ENCODE peak calls at places on chromosomes 12 and 14, in ten cellular contexts. One of them, this sample, is unnamed.
A peak's percentile ranks its signal among the peaks of the same experiment; 100 is the strongest.

GRCh38 chr12:2672863-2673262 is 121.9 kb upstream of the FKBP4 start:
- DNase-seq in adrenal gland: no peak
- DNase-seq in AG09309: no peak
- DNase-seq in right atrium auricular region: no peak
- DNase-seq in DND-41: no peak
- DNase-seq in A549: no peak
- DNase-seq in gastrocnemius medialis: no peak
- DNase-seq in A673: no peak
- DNase-seq in left lung: no peak
- DNase-seq in bronchial epithelial cell: no peak
- DNase-seq in this sample: no peak

GRCh38 chr12:19507823-19508222 is 68.5 kb downstream of the AEBP2 start:
- DNase-seq in adrenal gland: no peak
- DNase-seq in right atrium auricular region: no peak
- DNase-seq in gastrocnemius medialis: no peak
- DNase-seq in A673: peak; percentile 44
- DNase-seq in A549: peak; percentile 17
- DNase-seq in DND-41: no peak
- DNase-seq in AG09309: no peak
- DNase-seq in bronchial epithelial cell: no peak
- DNase-seq in left lung: no peak
- DNase-seq in this sample: peak; percentile 2

GRCh38 chr14:22460461-22461195 is 128.4 kb downstream of the DAD1 start:
- DNase-seq in AG09309: no peak
- DNase-seq in bronchial epithelial cell: peak; percentile 20
- DNase-seq in left lung: no peak
- DNase-seq in A549: no peak
- DNase-seq in right atrium auricular region: no peak
- DNase-seq in gastrocnemius medialis: no peak
- DNase-seq in adrenal gland: no peak
- DNase-seq in DND-41: peak; percentile 70
- DNase-seq in A673: no peak
- DNase-seq in this sample: no peak

GRCh38 chr12:52390739-52391617 is 5.5 kb upstream of the KRT84 start:
- DNase-seq in A549: peak; percentile 58
- DNase-seq in left lung: no peak
- DNase-seq in bronchial epithelial cell: peak; percentile 47
- DNase-seq in A673: peak; percentile 25
- DNase-seq in gastrocnemius medialis: no peak
- DNase-seq in right atrium auricular region: no peak
- DNase-seq in adrenal gland: no peak
- DNase-seq in DND-41: peak; percentile 10
- DNase-seq in AG09309: no peak
- DNase-seq in this sample: no peak

GRCh38 chr14:101083564-101084435 is 180.3 kb upstream of the RTL1 start:
- DNase-seq in right atrium auricular region: peak; percentile 50
- DNase-seq in A549: peak; percentile 22
- DNase-seq in adrenal gland: no peak
- DNase-seq in DND-41: peak; percentile 13
- DNase-seq in A673: peak; percentile 42
- DNase-seq in left lung: peak; percentile 60
- DNase-seq in gastrocnemius medialis: no peak
- DNase-seq in bronchial epithelial cell: no peak
- DNase-seq in AG09309: no peak
- DNase-seq in this sample: no peak

GRCh38 chr12:111451649-111452129 is 46.0 kb downstream of the SH2B3 start:
- DNase-seq in AG09309: no peak
- DNase-seq in gastrocnemius medialis: no peak
- DNase-seq in right atrium auricular region: peak; percentile 57
- DNase-seq in A673: peak; percentile 82
- DNase-seq in A549: peak; percentile 56
- DNase-seq in DND-41: no peak
- DNase-seq in adrenal gland: no peak
- DNase-seq in bronchial epithelial cell: peak; percentile 49
- DNase-seq in left lung: no peak
- DNase-seq in this sample: no peak

GRCh38 chr12:112549031-112549430 is 130.3 kb downstream of the PTPN11 start:
- DNase-seq in A673: no peak
- DNase-seq in left lung: no peak
- DNase-seq in AG09309: no peak
- DNase-seq in bronchial epithelial cell: no peak
- DNase-seq in A549: no peak
- DNase-seq in adrenal gland: no peak
- DNase-seq in DND-41: no peak
- DNase-seq in gastrocnemius medialis: no peak
- DNase-seq in right atrium auricular region: no peak
- DNase-seq in this sample: no peak

GRCh38 chr14:99327050-99327449 is 55.1 kb upstream of the BCL11B start:
- DNase-seq in left lung: no peak
- DNase-seq in AG09309: no peak
- DNase-seq in A673: no peak
- DNase-seq in gastrocnemius medialis: no peak
- DNase-seq in bronchial epithelial cell: no peak
- DNase-seq in DND-41: no peak
- DNase-seq in A549: no peak
- DNase-seq in adrenal gland: no peak
- DNase-seq in right atrium auricular region: no peak
- DNase-seq in this sample: no peak

GRCh38 chr12:57614948-57615500 is 3.8 kb downstream of the ARHGEF25 start:
- DNase-seq in A673: no peak
- DNase-seq in AG09309: no peak
- DNase-seq in left lung: no peak
- DNase-seq in gastrocnemius medialis: no peak
- DNase-seq in A549: no peak
- DNase-seq in bronchial epithelial cell: no peak
- DNase-seq in right atrium auricular region: no peak
- DNase-seq in DND-41: no peak
- DNase-seq in adrenal gland: no peak
- DNase-seq in this sample: no peak

GRCh38 chr14:26841920-26842741 is 244.3 kb upstream of the NOVA1 start:
- DNase-seq in left lung: no peak
- DNase-seq in gastrocnemius medialis: peak; percentile 28
- DNase-seq in right atrium auricular region: peak; percentile 79
- DNase-seq in DND-41: no peak
- DNase-seq in AG09309: peak; percentile 41
- DNase-seq in A549: peak; percentile 96
- DNase-seq in adrenal gland: peak; percentile 57
- DNase-seq in A673: peak; percentile 42
- DNase-seq in bronchial epithelial cell: peak; percentile 98
- DNase-seq in this sample: peak; percentile 99

GRCh38 chr12:121513464-121514183 is 67.2 kb downstream of the KDM2B start:
- DNase-seq in bronchial epithelial cell: peak; percentile 16
- DNase-seq in right atrium auricular region: no peak
- DNase-seq in AG09309: no peak
- DNase-seq in A673: peak; percentile 44
- DNase-seq in left lung: no peak
- DNase-seq in gastrocnemius medialis: no peak
- DNase-seq in A549: peak; percentile 84
- DNase-seq in adrenal gland: peak; percentile 51
- DNase-seq in DND-41: peak; percentile 14
- DNase-seq in this sample: no peak

GRCh38 chr12:50102648-50103309 is 1.0 kb upstream of the GPD1 start:
- DNase-seq in A549: no peak
- DNase-seq in gastrocnemius medialis: no peak
- DNase-seq in DND-41: no peak
- DNase-seq in right atrium auricular region: no peak
- DNase-seq in AG09309: no peak
- DNase-seq in A673: no peak
- DNase-seq in bronchial epithelial cell: no peak
- DNase-seq in adrenal gland: no peak
- DNase-seq in left lung: no peak
- DNase-seq in this sample: no peak

GRCh38 chr12:131454418-131455217 is 256.3 kb upstream of the SFSWAP start:
- DNase-seq in AG09309: no peak
- DNase-seq in right atrium auricular region: no peak
- DNase-seq in A673: peak; percentile 75
- DNase-seq in bronchial epithelial cell: no peak
- DNase-seq in adrenal gland: no peak
- DNase-seq in A549: peak; percentile 84
- DNase-seq in gastrocnemius medialis: no peak
- DNase-seq in DND-41: peak; percentile 42
- DNase-seq in left lung: peak; percentile 79
- DNase-seq in this sample: no peak

DNA sequence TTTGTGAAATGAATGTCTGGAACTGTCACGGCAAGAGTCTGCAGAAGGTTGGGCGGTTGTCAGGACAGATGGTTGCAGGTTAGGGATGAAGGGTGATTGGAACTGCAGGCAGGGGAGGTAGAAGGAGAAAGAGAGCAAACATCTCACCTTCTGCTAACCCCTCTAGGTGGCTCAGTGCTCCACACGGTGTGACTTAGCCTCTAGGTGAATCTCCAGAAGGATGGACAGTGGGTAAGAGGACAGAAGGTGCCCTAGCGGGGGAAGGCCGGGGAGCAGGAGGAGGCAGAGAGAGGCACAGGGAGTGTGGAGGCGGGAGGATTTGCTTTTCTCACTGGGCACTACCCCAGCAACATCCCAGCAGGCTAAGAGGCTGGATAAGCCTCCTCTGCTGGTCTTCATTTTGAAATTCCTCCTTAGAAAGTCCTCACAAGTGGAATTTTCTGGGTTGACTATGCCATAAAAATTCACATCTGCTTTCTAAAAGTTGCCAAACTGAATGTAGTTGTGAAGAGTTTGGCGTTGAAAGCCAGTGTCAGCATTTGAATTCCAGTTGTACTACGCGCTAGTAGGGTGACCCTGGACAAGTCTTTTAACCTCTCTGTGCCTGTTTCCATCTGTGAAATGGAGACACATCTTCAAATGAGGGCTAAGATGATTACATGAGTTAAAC is 10.7 kb upstream of the GPR68 start:
- DNase-seq in adrenal gland: no peak
- DNase-seq in bronchial epithelial cell: no peak
- DNase-seq in A549: peak; percentile 14
- DNase-seq in DND-41: no peak
- DNase-seq in left lung: no peak
- DNase-seq in AG09309: no peak
- DNase-seq in A673: no peak
- DNase-seq in right atrium auricular region: no peak
- DNase-seq in gastrocnemius medialis: no peak
- DNase-seq in this sample: no peak
- TF ChIP-seq CTCF in adrenal gland: no peak
- TF ChIP-seq CTCF in bronchial epithelial cell: no peak
- TF ChIP-seq CTCF in A549: no peak
- TF ChIP-seq CTCF in DND-41: no peak
- TF ChIP-seq CTCF in left lung: no peak
- TF ChIP-seq CTCF in AG09309: no peak
- TF ChIP-seq CTCF in A673: no peak
- TF ChIP-seq CTCF in right atrium auricular region: no peak
- TF ChIP-seq CTCF in gastrocnemius medialis: no peak
- TF ChIP-seq CTCF in this sample: no peak

DNA sequence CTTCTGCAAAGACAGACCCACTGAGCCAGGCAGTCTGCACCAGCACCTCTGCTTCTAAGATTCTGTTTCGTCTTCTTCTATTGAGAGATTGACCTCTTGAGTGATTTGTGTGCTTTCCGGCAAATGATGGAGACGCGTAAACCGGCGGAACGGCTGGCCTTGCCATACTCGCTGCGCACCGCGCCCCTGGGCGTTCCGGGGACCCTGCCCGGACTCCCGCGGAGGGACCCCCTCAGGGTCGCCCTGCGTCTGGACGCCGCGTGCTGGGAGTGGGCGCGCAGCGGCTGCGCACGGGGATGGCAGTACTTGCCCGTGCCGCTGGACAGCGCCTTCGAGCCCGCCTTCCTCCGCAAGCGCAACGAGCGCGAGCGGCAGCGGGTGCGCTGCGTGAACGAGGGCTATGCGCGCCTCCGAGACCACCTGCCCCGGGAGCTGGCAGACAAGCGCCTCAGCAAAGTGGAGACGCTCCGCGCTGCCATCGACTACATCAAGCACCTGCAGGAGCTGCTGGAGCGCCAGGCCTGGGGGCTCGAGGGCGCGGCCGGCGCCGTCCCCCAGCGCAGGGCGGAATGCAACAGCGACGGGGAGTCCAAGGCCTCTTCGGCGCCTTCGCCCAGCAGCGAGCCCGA is 703 bp downstream of the ASCL4 start:
- DNase-seq in DND-41: no peak
- DNase-seq in AG09309: no peak
- DNase-seq in A549: no peak
- DNase-seq in left lung: peak; percentile 74
- DNase-seq in bronchial epithelial cell: no peak
- DNase-seq in right atrium auricular region: no peak
- DNase-seq in adrenal gland: no peak
- DNase-seq in A673: no peak
- DNase-seq in gastrocnemius medialis: no peak
- DNase-seq in this sample: no peak
- H3K4me3 ChIP-seq in DND-41: no peak overlapping the region
- H3K4me3 ChIP-seq in AG09309: no peak overlapping the region
- H3K4me3 ChIP-seq in A549: no peak overlapping the region
- H3K4me3 ChIP-seq in left lung: no peak overlapping the region
- H3K4me3 ChIP-seq in bronchial epithelial cell: no peak overlapping the region
- H3K4me3 ChIP-seq in right atrium auricular region: peak overlapping the region; percentile 27
- H3K4me3 ChIP-seq in adrenal gland: peak overlapping the region; percentile 34
- H3K4me3 ChIP-seq in A673: no peak overlapping the region
- H3K4me3 ChIP-seq in gastrocnemius medialis: peak overlapping the region; percentile 18
- H3K4me3 ChIP-seq in this sample: no peak overlapping the region

DNA sequence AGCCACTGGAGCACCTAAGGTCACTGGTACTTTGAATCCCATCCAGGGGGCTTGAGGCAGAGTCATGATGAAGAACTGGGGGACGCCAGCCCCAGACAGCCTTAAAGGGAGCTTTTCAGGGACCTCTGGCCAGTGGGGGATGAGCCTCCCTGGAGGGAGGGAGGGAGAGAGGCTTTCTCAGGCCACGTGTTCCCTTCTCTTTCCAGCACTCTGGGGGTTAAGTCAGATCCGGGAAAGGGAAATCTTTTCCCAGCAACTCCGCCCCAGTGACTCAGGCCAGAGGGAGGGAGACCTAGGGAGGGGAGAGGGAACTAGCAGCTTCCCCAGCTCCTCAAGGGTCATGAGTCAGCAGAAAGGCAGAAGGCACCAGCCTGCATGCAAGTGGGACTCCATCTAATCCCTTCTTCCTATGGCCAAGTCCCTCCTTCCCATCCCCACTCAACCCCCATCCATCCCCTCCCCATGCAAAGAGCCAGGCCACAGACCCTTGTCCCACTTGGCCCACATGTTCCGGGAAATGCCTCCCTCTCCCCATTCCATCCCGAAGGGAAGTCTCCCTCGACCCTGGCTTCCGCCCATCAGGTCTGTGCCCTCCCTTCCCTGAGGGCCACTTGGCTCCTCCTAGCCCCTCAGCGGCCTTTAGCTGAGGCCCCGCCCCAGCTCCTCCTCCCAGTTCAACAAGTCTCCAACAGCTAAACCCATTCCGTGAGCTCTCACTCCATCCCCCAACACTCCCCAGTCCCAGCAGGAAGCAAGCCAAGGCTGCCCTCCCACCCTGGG is 5.6 kb downstream of the TNFRSF1A start:
- DNase-seq in left lung: peak; percentile 98
- DNase-seq in right atrium auricular region: peak; percentile 96
- DNase-seq in adrenal gland: peak; percentile 98
- DNase-seq in AG09309: peak; percentile 99
- DNase-seq in A673: peak; percentile 97
- DNase-seq in DND-41: peak; percentile 86
- DNase-seq in gastrocnemius medialis: peak; percentile 95
- DNase-seq in A549: peak; percentile 99
- DNase-seq in bronchial epithelial cell: peak; percentile 99
- DNase-seq in this sample: peak; percentile 99
- TF ChIP-seq CTCF in left lung: no peak
- TF ChIP-seq CTCF in right atrium auricular region: no peak
- TF ChIP-seq CTCF in adrenal gland: no peak
- TF ChIP-seq CTCF in AG09309: no peak
- TF ChIP-seq CTCF in A673: no peak
- TF ChIP-seq CTCF in DND-41: no peak
- TF ChIP-seq CTCF in gastrocnemius medialis: no peak
- TF ChIP-seq CTCF in A549: no peak
- TF ChIP-seq CTCF in bronchial epithelial cell: no peak
- TF ChIP-seq CTCF in this sample: no peak

GRCh38 chr14:104968153-104968527 is 10.0 kb downstream of the AHNAK2 start:
- DNase-seq in gastrocnemius medialis: no peak
- DNase-seq in A673: peak; percentile 60
- DNase-seq in AG09309: no peak
- DNase-seq in adrenal gland: peak; percentile 62
- DNase-seq in left lung: peak; percentile 91
- DNase-seq in bronchial epithelial cell: peak; percentile 53
- DNase-seq in DND-41: no peak
- DNase-seq in right atrium auricular region: peak; percentile 72
- DNase-seq in A549: peak; percentile 64
- DNase-seq in this sample: no peak
- H3K4me3 ChIP-seq in gastrocnemius medialis: peak overlapping the region; percentile 36
- H3K4me3 ChIP-seq in A673: no peak overlapping the region
- H3K4me3 ChIP-seq in AG09309: peak overlapping the region; percentile 67
- H3K4me3 ChIP-seq in adrenal gland: peak overlapping the region; percentile 42
- H3K4me3 ChIP-seq in left lung: peak overlapping the region; percentile 3
- H3K4me3 ChIP-seq in bronchial epithelial cell: peak overlapping the region; percentile 72
- H3K4me3 ChIP-seq in DND-41: no peak overlapping the region
- H3K4me3 ChIP-seq in right atrium auricular region: peak overlapping the region; percentile 47
- H3K4me3 ChIP-seq in A549: peak overlapping the region; percentile 67
- H3K4me3 ChIP-seq in this sample: peak overlapping the region; percentile 20

This sample was measured in HFF-Myc.